ENCODE peak calls at places on chromosome 19, in ten cellular contexts. J is stimulated activated CD8-positive, alpha-beta memory T cell treated with anti-CD3 and anti-CD28 coated beads, Interleukin-12 subunit alpha, Interleukin-12 subunit beta, amount 100 ng/mL, for 4 hours; D is tibial artery; K is DMS153; H is neural progenitor cell; G is choroid plexus epithelial cell; O is spleen; X is islet precursor cell; V is iPS-NIHi11; U is pancreas. F is an unnamed sample.

GRCh38 chr19:1010586-1011510 is 10.1 kb downstream of the TMEM259 start:
- DNase-seq in J (no peak), D (no peak), K (no peak), H (no peak), G (no peak), O (no peak), X (no peak), V (no peak), U (peak), F (no peak)

GRCh38 chr19:55117063-55117635 is 288 bp downstream of the PPP1R12C start:
- DNase-seq in J (no peak), D (no peak), K (no peak), H (no peak), G (no peak), O (peak), X (no peak), V (no peak), U (peak), F (no peak)

GRCh38 chr19:30074741-30075460 is 132.9 kb downstream of the URI1 start:
- DNase-seq in J (no peak), D (no peak), K (no peak), H (no peak), G (no peak), O (peak), X (no peak), V (no peak), U (no peak), F (no peak)

GRCh38 chr19:1220452-1221037 is 15.0 kb downstream of the STK11 start:
- DNase-seq in J (no peak), D (no peak), K (no peak), H (no peak), G (no peak), O (no peak), X (no peak), V (no peak), U (peak), F (no peak)

GRCh38 chr19:3142292-3142670 is 6.4 kb downstream of the GNA15 start:
- DNase-seq in J (no peak), D (peak), K (no peak), H (no peak), G (no peak), O (no peak), X (no peak), V (no peak), U (no peak), F (no peak)

GRCh38 chr19:4206818-4207484 is 22.4 kb upstream of the EBI3 start:
- DNase-seq in J (no peak), D (no peak), K (no peak), H (no peak), G (peak), O (no peak), X (no peak), V (no peak), U (no peak), F (peak)

GRCh38 chr19:35041548-35042055 is at the start of gene HPN:
- DNase-seq in J (no peak), D (no peak), K (no peak), H (peak), G (no peak), O (no peak), X (peak), V (peak), U (peak), F (no peak)

GRCh38 chr19:800360-801029 is 3.2 kb downstream of the PTBP1 start:
- DNase-seq in J (no peak), D (no peak), K (no peak), H (no peak), G (peak), O (no peak), X (peak), V (no peak), U (peak), F (no peak)

GRCh38 chr19:18436651-18437478 is 1.1 kb downstream of the ISYNA1 start:
- DNase-seq in J (peak), D (peak), K (peak), H (peak), G (peak), O (peak), X (peak), V (peak), U (peak), F (peak)

GRCh38 chr19:42116308-42117075 is 15.8 kb downstream of the POU2F2 start:
- DNase-seq in J (no peak), D (no peak), K (no peak), H (no peak), G (no peak), O (no peak), X (no peak), V (no peak), U (no peak), F (no peak)

GRCh38 chr19:44740351-44740824 is 8.1 kb upstream of the BCL3 start:
- DNase-seq in J (no peak), D (no peak), K (no peak), H (no peak), G (no peak), O (no peak), X (no peak), V (no peak), U (no peak), F (no peak)